ENCODE peak calls at places on chromosomes 6 and 20, in six cellular contexts. One of them, this sample, is unnamed.
A peak's percentile ranks its signal among the peaks of the same experiment; 100 is the strongest.

GRCh38 chr6:139124887-139125672 is 9.8 kb upstream of the HECA start:
- DNase-seq in IMR-90: peak; percentile 49
- DNase-seq in H9: peak; percentile 57
- DNase-seq in mesendoderm: peak; percentile 76
- DNase-seq in H1: no peak
- DNase-seq in mesenchymal stem cell: peak; percentile 78
- DNase-seq in this sample: no peak

GRCh38 chr6:159445351-159445750 is 247.7 kb downstream of the SOD2 start:
- DNase-seq in IMR-90: no peak
- DNase-seq in H9: no peak
- DNase-seq in mesendoderm: no peak
- DNase-seq in H1: no peak
- DNase-seq in mesenchymal stem cell: no peak
- DNase-seq in this sample: no peak

GRCh38 chr6:13026557-13026956 is 301.8 kb downstream of the TBC1D7 start:
- DNase-seq in IMR-90: no peak
- DNase-seq in H9: no peak
- DNase-seq in mesendoderm: peak; percentile 10
- DNase-seq in H1: no peak
- DNase-seq in mesenchymal stem cell: no peak
- DNase-seq in this sample: no peak

GRCh38 chr20:62837790-62838458 is 21.1 kb downstream of the COL9A3 start:
- DNase-seq in IMR-90: no peak
- DNase-seq in H9: no peak
- DNase-seq in mesendoderm: no peak
- DNase-seq in H1: no peak
- DNase-seq in mesenchymal stem cell: no peak
- DNase-seq in this sample: no peak

GRCh38 chr6:24188571-24188970 is 62.6 kb downstream of the NRSN1 start:
- DNase-seq in IMR-90: no peak
- DNase-seq in H9: no peak
- DNase-seq in mesendoderm: no peak
- DNase-seq in H1: no peak
- DNase-seq in mesenchymal stem cell: no peak
- DNase-seq in this sample: no peak

GRCh38 chr6:13709698-13710551 is 1.7 kb downstream of the RANBP9 start:
- DNase-seq in IMR-90: peak; percentile 79
- DNase-seq in H9: no peak
- DNase-seq in mesendoderm: peak; percentile 52
- DNase-seq in H1: no peak
- DNase-seq in mesenchymal stem cell: peak; percentile 64
- DNase-seq in this sample: no peak

GRCh38 chr20:37670426-37670825 is 23.4 kb upstream of the CTNNBL1 start:
- DNase-seq in IMR-90: no peak
- DNase-seq in H9: no peak
- DNase-seq in mesendoderm: no peak
- DNase-seq in H1: no peak
- DNase-seq in mesenchymal stem cell: no peak
- DNase-seq in this sample: no peak

GRCh38 chr6:4434655-4435054 is 299.3 kb upstream of the ECI2 start:
- DNase-seq in IMR-90: no peak
- DNase-seq in H9: no peak
- DNase-seq in mesendoderm: no peak
- DNase-seq in H1: no peak
- DNase-seq in mesenchymal stem cell: no peak
- DNase-seq in this sample: no peak

GRCh38 chr6:90868656-90869055 is 281.8 kb upstream of the MAP3K7 start:
- DNase-seq in IMR-90: no peak
- DNase-seq in H9: no peak
- DNase-seq in mesendoderm: no peak
- DNase-seq in H1: no peak
- DNase-seq in mesenchymal stem cell: no peak
- DNase-seq in this sample: no peak

GRCh38 chr20:31760457-31761240 is 21.6 kb downstream of the TPX2 start:
- DNase-seq in IMR-90: peak; percentile 93
- DNase-seq in H9: no peak
- DNase-seq in mesendoderm: no peak
- DNase-seq in H1: no peak
- DNase-seq in mesenchymal stem cell: peak; percentile 87
- DNase-seq in this sample: no peak

GRCh38 chr6:17831135-17831534 is 124.4 kb upstream of the NUP153 start:
- DNase-seq in IMR-90: peak; percentile 83
- DNase-seq in H9: no peak
- DNase-seq in mesendoderm: no peak
- DNase-seq in H1: no peak
- DNase-seq in mesenchymal stem cell: peak; percentile 69
- DNase-seq in this sample: no peak

GRCh38 chr6:56570434-56571359 is 72.0 kb downstream of the DST start:
- DNase-seq in IMR-90: peak; percentile 39
- DNase-seq in H9: no peak
- DNase-seq in mesendoderm: peak; percentile 41
- DNase-seq in H1: no peak
- DNase-seq in mesenchymal stem cell: peak; percentile 49
- DNase-seq in this sample: no peak

GRCh38 chr6:11659757-11660156 is 118.8 kb downstream of the ADTRP start:
- DNase-seq in IMR-90: no peak
- DNase-seq in H9: no peak
- DNase-seq in mesendoderm: no peak
- DNase-seq in H1: no peak
- DNase-seq in mesenchymal stem cell: no peak
- DNase-seq in this sample: no peak

GRCh38 chr6:11667876-11668275 is 110.7 kb downstream of the ADTRP start:
- DNase-seq in IMR-90: no peak
- DNase-seq in H9: no peak
- DNase-seq in mesendoderm: no peak
- DNase-seq in H1: no peak
- DNase-seq in mesenchymal stem cell: no peak
- DNase-seq in this sample: no peak

GRCh38 chr6:11665636-11666335 is 112.8 kb downstream of the ADTRP start:
- DNase-seq in IMR-90: no peak
- DNase-seq in H9: no peak
- DNase-seq in mesendoderm: no peak
- DNase-seq in H1: no peak
- DNase-seq in mesenchymal stem cell: no peak
- DNase-seq in this sample: no peak

GRCh38 chr6:11662323-11662722 is 116.3 kb downstream of the ADTRP start:
- DNase-seq in IMR-90: no peak
- DNase-seq in H9: no peak
- DNase-seq in mesendoderm: no peak
- DNase-seq in H1: no peak
- DNase-seq in mesenchymal stem cell: no peak
- DNase-seq in this sample: no peak

DNA sequence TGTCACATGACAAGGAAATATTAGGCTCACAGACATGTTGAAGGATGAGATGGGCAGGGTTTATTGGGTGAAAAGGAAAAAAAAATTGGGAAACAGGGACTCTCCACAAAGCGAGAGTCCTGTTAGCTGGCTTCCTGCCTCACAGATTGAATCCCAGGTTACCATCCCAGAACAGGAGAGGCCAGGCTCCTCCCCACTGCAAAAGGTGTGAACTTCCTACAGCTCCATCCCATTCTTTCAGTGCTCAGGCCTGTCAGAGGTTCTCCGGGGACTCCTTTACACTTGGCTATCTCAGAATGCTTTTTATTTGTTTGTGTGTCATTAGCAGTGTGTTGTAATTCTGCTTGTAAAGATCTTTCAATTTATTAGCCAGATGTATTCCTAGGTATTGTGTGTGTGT is 115.1 kb downstream of the ADTRP start:
- DNase-seq in IMR-90: no peak
- DNase-seq in H9: no peak
- DNase-seq in mesendoderm: peak; percentile 63
- DNase-seq in H1: no peak
- DNase-seq in mesenchymal stem cell: no peak
- DNase-seq in this sample: no peak
- H3K27ac ChIP-seq in IMR-90: no peak overlapping the region
- H3K27ac ChIP-seq in H9: no peak overlapping the region
- H3K27ac ChIP-seq in mesendoderm: no peak overlapping the region
- H3K27ac ChIP-seq in H1: no peak overlapping the region
- H3K27ac ChIP-seq in mesenchymal stem cell: no peak overlapping the region
- H3K27ac ChIP-seq in this sample: no peak overlapping the region

DNA sequence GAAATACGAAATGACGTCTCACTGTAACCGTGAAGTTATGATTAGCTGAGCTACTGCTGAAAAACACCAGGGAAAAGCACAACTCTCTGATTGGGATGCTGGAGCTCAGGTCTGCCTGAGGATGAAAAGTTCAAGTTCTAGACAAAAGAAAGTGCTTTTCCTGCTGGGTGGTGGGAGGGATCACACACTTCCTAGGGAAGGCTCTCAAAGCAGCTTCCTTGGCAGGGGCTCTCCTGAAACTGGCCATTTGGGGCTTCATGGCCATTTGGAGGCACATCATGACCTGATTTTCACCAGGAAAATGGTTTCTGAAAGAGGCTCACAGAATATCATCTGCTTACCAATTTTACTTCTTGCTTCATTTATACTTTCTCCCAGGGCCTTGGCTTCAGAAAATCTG is 97.1 kb upstream of the KCNK16 start:
- DNase-seq in IMR-90: no peak
- DNase-seq in H9: no peak
- DNase-seq in mesendoderm: no peak
- DNase-seq in H1: no peak
- DNase-seq in mesenchymal stem cell: no peak
- DNase-seq in this sample: no peak
- H4K8ac ChIP-seq in IMR-90: no peak overlapping the region
- H4K8ac ChIP-seq in H9: no peak overlapping the region
- H4K8ac ChIP-seq in mesendoderm: no peak overlapping the region
- H4K8ac ChIP-seq in H1: no peak overlapping the region
- H4K8ac ChIP-seq in mesenchymal stem cell: no peak overlapping the region
- H4K8ac ChIP-seq in this sample: no peak overlapping the region

GRCh38 chr6:163098827-163099469 is 315.6 kb upstream of the QKI start:
- DNase-seq in IMR-90: no peak
- DNase-seq in H9: no peak
- DNase-seq in mesendoderm: no peak
- DNase-seq in H1: no peak
- DNase-seq in mesenchymal stem cell: no peak
- DNase-seq in this sample: no peak
- H2BK15ac ChIP-seq in IMR-90: no peak overlapping the region
- H2BK15ac ChIP-seq in H9: no peak overlapping the region
- H2BK15ac ChIP-seq in mesendoderm: no peak overlapping the region
- H2BK15ac ChIP-seq in H1: no peak overlapping the region
- H2BK15ac ChIP-seq in mesenchymal stem cell: no peak overlapping the region
- H2BK15ac ChIP-seq in this sample: no peak overlapping the region

GRCh38 chr6:2448826-2449571 is 203.6 kb upstream of the GMDS start:
- DNase-seq in IMR-90: peak; percentile 89
- DNase-seq in H9: peak; percentile 67
- DNase-seq in mesendoderm: peak; percentile 84
- DNase-seq in H1: no peak
- DNase-seq in mesenchymal stem cell: peak; percentile 68
- DNase-seq in this sample: peak; percentile 65
- H3K27ac ChIP-seq in IMR-90: no peak overlapping the region
- H3K27ac ChIP-seq in H9: no peak overlapping the region
- H3K27ac ChIP-seq in mesendoderm: no peak overlapping the region
- H3K27ac ChIP-seq in H1: no peak overlapping the region
- H3K27ac ChIP-seq in mesenchymal stem cell: no peak overlapping the region
- H3K27ac ChIP-seq in this sample: no peak overlapping the region

DNA sequence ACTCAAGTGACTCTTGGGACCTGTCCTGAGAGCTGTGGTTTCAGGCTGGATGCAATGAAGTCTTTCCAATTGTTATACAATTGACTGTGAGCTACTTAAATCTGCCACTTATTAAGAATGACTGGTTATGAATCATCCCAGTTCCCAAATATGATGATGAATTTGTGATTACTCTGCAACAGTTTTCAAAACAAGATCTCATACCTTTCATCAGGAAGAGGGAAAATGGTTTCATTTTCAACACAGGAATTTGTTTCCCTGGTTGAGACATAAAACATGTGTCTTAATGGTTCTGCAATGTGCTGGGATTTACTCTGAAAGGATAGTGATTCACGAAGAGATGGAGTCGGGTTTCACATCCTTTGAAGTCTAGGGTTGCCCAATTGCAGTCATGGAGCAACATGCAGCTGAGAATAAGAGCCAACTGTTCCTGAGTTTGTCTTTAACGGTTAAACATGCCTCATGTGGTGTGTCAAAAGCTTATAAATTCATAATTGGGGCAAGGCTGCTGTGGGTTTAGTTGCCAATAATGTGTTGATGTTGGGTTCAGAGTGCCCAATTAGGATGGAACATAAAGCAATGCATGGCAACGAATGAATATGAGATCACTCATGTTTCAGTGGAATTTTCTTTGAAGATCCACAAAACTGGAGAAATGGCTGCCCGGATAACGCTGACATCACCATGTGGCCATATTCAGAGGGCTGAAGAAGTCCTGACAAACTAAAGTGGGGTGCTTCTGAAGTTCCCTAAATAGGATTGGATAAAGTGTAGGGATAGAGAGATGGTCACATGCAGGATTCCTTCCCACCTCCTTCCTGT is 41.0 kb downstream of the CYP24A1 start:
- DNase-seq in IMR-90: peak; percentile 98
- DNase-seq in H9: peak; percentile 40
- DNase-seq in mesendoderm: peak; percentile 82
- DNase-seq in H1: no peak
- DNase-seq in mesenchymal stem cell: peak; percentile 97
- DNase-seq in this sample: peak; percentile 35
- H4K8ac ChIP-seq in IMR-90: peak overlapping the region; percentile 78
- H4K8ac ChIP-seq in H9: no peak overlapping the region
- H4K8ac ChIP-seq in mesendoderm: no peak overlapping the region
- H4K8ac ChIP-seq in H1: no peak overlapping the region
- H4K8ac ChIP-seq in mesenchymal stem cell: no peak overlapping the region
- H4K8ac ChIP-seq in this sample: no peak overlapping the region

GRCh38 chr6:38133932-38134703 is 314.6 kb downstream of the ZFAND3 start:
- DNase-seq in IMR-90: no peak
- DNase-seq in H9: no peak
- DNase-seq in mesendoderm: no peak
- DNase-seq in H1: no peak
- DNase-seq in mesenchymal stem cell: no peak
- DNase-seq in this sample: no peak

GRCh38 chr6:38134704-38135088 is 315.2 kb downstream of the ZFAND3 start:
- DNase-seq in IMR-90: no peak
- DNase-seq in H9: no peak
- DNase-seq in mesendoderm: no peak
- DNase-seq in H1: no peak
- DNase-seq in mesenchymal stem cell: no peak
- DNase-seq in this sample: no peak

GRCh38 chr6:38137609-38138008 is 318.1 kb downstream of the ZFAND3 start:
- DNase-seq in IMR-90: no peak
- DNase-seq in H9: peak; percentile 58
- DNase-seq in mesendoderm: peak; percentile 67
- DNase-seq in H1: no peak
- DNase-seq in mesenchymal stem cell: no peak
- DNase-seq in this sample: peak; percentile 27

GRCh38 chr6:38138374-38138773 is 318.8 kb downstream of the ZFAND3 start:
- DNase-seq in IMR-90: no peak
- DNase-seq in H9: peak; percentile 71
- DNase-seq in mesendoderm: peak; percentile 51
- DNase-seq in H1: peak; percentile 49
- DNase-seq in mesenchymal stem cell: no peak
- DNase-seq in this sample: no peak

DNA sequence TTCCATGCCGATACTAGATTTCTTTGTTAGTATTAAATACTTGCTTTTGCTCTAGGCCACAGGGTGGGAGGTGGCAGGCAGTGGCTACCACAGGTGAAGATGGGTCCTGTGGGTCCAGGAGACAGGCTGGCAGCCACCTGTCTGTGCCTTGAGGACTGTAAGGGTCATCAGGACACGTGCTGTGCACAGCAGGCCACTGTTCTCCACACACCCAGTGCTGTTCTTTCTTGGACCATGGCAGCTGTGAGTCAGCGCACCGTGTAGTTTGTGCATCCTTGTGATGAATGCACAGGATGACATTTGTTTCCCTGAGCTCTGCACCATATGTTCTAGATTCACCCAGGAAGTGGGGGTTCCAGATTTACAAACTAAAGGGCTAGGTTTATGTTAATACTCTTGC is 317.0 kb downstream of the ZFAND3 start:
- DNase-seq in IMR-90: peak; percentile 38
- DNase-seq in H9: no peak
- DNase-seq in mesendoderm: no peak
- DNase-seq in H1: no peak
- DNase-seq in mesenchymal stem cell: no peak
- DNase-seq in this sample: no peak
- H2BK15ac ChIP-seq in IMR-90: no peak overlapping the region
- H2BK15ac ChIP-seq in H9: no peak overlapping the region
- H2BK15ac ChIP-seq in mesendoderm: no peak overlapping the region
- H2BK15ac ChIP-seq in H1: no peak overlapping the region
- H2BK15ac ChIP-seq in mesenchymal stem cell: no peak overlapping the region
- H2BK15ac ChIP-seq in this sample: no peak overlapping the region